ENCODE peak calls at places on chromosomes 4 and X, in ten cellular contexts. V is activated T-cell treated with anti-CD3 and anti-CD28 coated beads, Interleukin-2, amount 50 U/mL, for 1 hour; Q is T-helper 9 cell; B is naive thymus-derived CD8-positive, alpha-beta T cell; E is stimulated activated CD4-positive, alpha-beta T cell treated with anti-CD3 and anti-CD28 coated beads, TNF-alpha, amount 100 ng/mL, for 48 hours; J is retinal pigment epithelial cell; D is stimulated activated CD8-positive, alpha-beta memory T cell treated with anti-CD3 and anti-CD28 coated beads, Interleukin-15, amount 100 ng/mL, for 24 hours; L is activated CD8-positive, alpha-beta memory T cell treated with anti-CD3 and anti-CD28 coated beads, Interleukin-2, amount 50 U/mL, for 48 hours; K is kidney epithelial cell; C is HEK293T. Z is an unnamed sample.

GRCh38 chr4:92519727-92520126 is 216.0 kb downstream of the GRID2 start:
- DNase-seq in Q (no peak), J (no peak), D (no peak), E (no peak), B (no peak), V (no peak), C (no peak), L (no peak), K (no peak), Z (no peak)

GRCh38 chr4:10738826-10739489 is 54.4 kb upstream of the CLNK start:
- DNase-seq in E (no peak), C (no peak), V (no peak), Q (no peak), K (no peak), J (no peak), B (no peak), D (no peak), L (no peak), Z (no peak)

GRCh38 chrX:133892337-133892736 is 93.1 kb downstream of the GPC3 start:
- DNase-seq in C (no peak), D (no peak), J (no peak), L (no peak), V (no peak), K (no peak), B (no peak), Q (no peak), E (no peak), Z (no peak)

GRCh38 chr4:61773655-61774245 is 573.6 kb downstream of the ADGRL3 start:
- DNase-seq in Q (no peak), D (no peak), C (no peak), V (no peak), K (no peak), L (no peak), B (no peak), J (no peak), E (no peak), Z (no peak)

GRCh38 chr4:109915385-109916002 is 2.8 kb downstream of the EGF start:
- DNase-seq in V (no peak), E (no peak), L (no peak), K (no peak), B (no peak), Q (no peak), D (no peak), C (no peak), J (no peak), Z (no peak)

GRCh38 chr4:67727124-67727850 is 26.3 kb upstream of the UBA6 start:
- DNase-seq in C (no peak), E (no peak), K (peak), Q (no peak), L (no peak), B (no peak), J (peak), D (no peak), V (no peak), Z (no peak)

GRCh38 chrX:19544693-19545305 is 29.5 kb upstream of the MAP3K15 start:
- DNase-seq in V (no peak), C (peak), K (no peak), D (no peak), Q (no peak), J (no peak), L (no peak), E (peak), B (no peak), Z (peak)

GRCh38 chrX:107205770-107206696 is at the start of the genes DNAAF6 and NUP62CL:
- DNase-seq in J (peak), D (no peak), Q (peak), V (peak), C (peak), E (peak), B (peak), K (no peak), L (peak), Z (peak)

GRCh38 chr4:2787230-2788100 is 5.4 kb upstream of the SH3BP2 start:
- DNase-seq in E (no peak), B (peak), Q (no peak), J (no peak), D (no peak), C (no peak), L (peak), V (no peak), K (no peak), Z (peak)

GRCh38 chrX:111854778-111855490 is 21.0 kb upstream of the TRPC5OS start:
- DNase-seq in B (no peak), C (peak), V (no peak), D (no peak), L (no peak), K (no peak), Q (no peak), J (no peak), E (no peak), Z (no peak)

GRCh38 chr4:170089743-170090666 is at the start of gene AADAT:
- DNase-seq in L (peak), J (peak), B (no peak), V (no peak), C (peak), D (no peak), E (no peak), K (no peak), Q (no peak), Z (no peak)

GRCh38 chrX:148874621-148875020 is 374.2 kb downstream of the AFF2 start:
- DNase-seq in J (no peak), C (no peak), V (no peak), K (no peak), L (no peak), B (no peak), E (no peak), D (no peak), Q (no peak), Z (no peak)

GRCh38 chr4:169335331-169335730 is 64.6 kb upstream of the SH3RF1 start:
- DNase-seq in C (no peak), E (no peak), D (no peak), L (no peak), J (no peak), Q (no peak), V (no peak), K (no peak), B (no peak), Z (no peak)

GRCh38 chrX:68429216-68429615 is 4.1 kb downstream of the OPHN1 start:
- DNase-seq in L (no peak), D (no peak), Q (no peak), B (no peak), C (no peak), E (no peak), J (no peak), K (no peak), V (no peak), Z (no peak)